ENCODE peak calls at places on chromosomes 5 and 9, in four cellular contexts. H is activated CD4-positive, alpha-beta T cell treated with anti-CD3 and anti-CD28 coated beads, Interleukin-2, amount 10 ng/mL, durations not matched to agents 7 days and 5 days; A is H7; M is NCI-H1105 treated with DMSO at 0.1 percent for 48 hours. S is an unnamed sample.
A peak's percentile ranks its signal among the peaks of the same experiment; 100 is the strongest.

GRCh38 chr9:38011991-38012390 is 57.0 kb downstream of the SHB start:
- DNase-seq in H (no peak), A (no peak), M (no peak), S (no peak)

GRCh38 chr9:128078504-128079434 is 10.7 kb downstream of the SLC25A25 start:
- DNase-seq in H (no peak), A (peak; percentile 44), M (no peak), S (no peak)

GRCh38 chr5:169875091-169875727 is 105.1 kb downstream of the INSYN2B start:
- DNase-seq in H (no peak), A (no peak), M (no peak), S (no peak)

GRCh38 chr5:149257875-149258705 is 13.6 kb upstream of the AFAP1L1 start:
- DNase-seq in H (no peak), A (no peak), M (no peak), S (no peak)

GRCh38 chr5:156394642-156395393 is 67.9 kb downstream of the SGCD start:
- DNase-seq in H (no peak), A (no peak), M (no peak), S (no peak)

GRCh38 chr5:87151547-87151946 is 116.1 kb upstream of the RASA1 start:
- DNase-seq in H (no peak), A (no peak), M (no peak), S (no peak)

GRCh38 chr5:32542216-32543059 is 42.9 kb upstream of the SUB1 start:
- DNase-seq in H (peak; percentile 56), A (no peak), M (no peak), S (no peak)

GRCh38 chr9:101440714-101441230 is 5.2 kb upstream of the ALDOB start:
- DNase-seq in H (no peak), A (no peak), M (no peak), S (no peak)

GRCh38 chr9:727767-728166 is 113.7 kb upstream of the DMRT1 start:
- DNase-seq in H (no peak), A (no peak), M (no peak), S (no peak)

GRCh38 chr9:90805006-90805993 is 3.7 kb downstream of the SYK start:
- DNase-seq in H (no peak), A (no peak), M (peak; percentile 84), S (no peak)

GRCh38 chr5:103041071-103041676 is 78.8 kb downstream of the GIN1 start:
- DNase-seq in H (no peak), A (no peak), M (peak; percentile 56), S (no peak)

GRCh38 chr9:114141553-114142548 is 13.5 kb upstream of the COL27A1 start:
- DNase-seq in H (no peak), A (no peak), M (no peak), S (no peak)

GRCh38 chr5:91950328-91950727 is 567.2 kb upstream of the ARRDC3 start:
- DNase-seq in H (no peak), A (no peak), M (no peak), S (no peak)

GRCh38 chr5:32193591-32193990 is 19.5 kb upstream of the GOLPH3 start:
- DNase-seq in H (no peak), A (no peak), M (peak; percentile 99), S (no peak)

GRCh38 chr5:65468633-65469032 is 13.1 kb downstream of the ADAMTS6 start:
- DNase-seq in H (no peak), A (no peak), M (no peak), S (no peak)

GRCh38 chr5:135034963-135035677 is 1.1 kb upstream of the PITX1 start:
- DNase-seq in H (no peak), A (peak; percentile 67), M (no peak), S (no peak)

GRCh38 chr5:106875591-106876297 is 795.0 kb downstream of the EFNA5 start:
- DNase-seq in H (peak; percentile 23), A (no peak), M (no peak), S (peak; percentile 68)

GRCh38 chr9:133133680-133134418 is 12.8 kb upstream of the RALGDS start:
- DNase-seq in H (peak; percentile 96), A (peak; percentile 83), M (peak; percentile 86), S (peak; percentile 37)

GRCh38 chr9:121651295-121652036 is at the start of gene DAB2IP:
- DNase-seq in H (no peak), A (peak; percentile 95), M (peak; percentile 45), S (peak; percentile 77)

GRCh38 chr5:2192496-2192895 is 309.8 kb upstream of the IRX4 start:
- DNase-seq in H (no peak), A (no peak), M (no peak), S (no peak)

GRCh38 chr5:164119806-164120440 is 614.5 kb downstream of the MAT2B start:
- DNase-seq in H (no peak), A (peak; percentile 2), M (no peak), S (peak; percentile 33)

GRCh38 chr5:115979203-115979602 is 16.9 kb downstream of the LVRN start:
- DNase-seq in H (no peak), A (no peak), M (no peak), S (no peak)

GRCh38 chr5:125659316-125660071 is 763.7 kb upstream of the GRAMD2B start:
- DNase-seq in H (no peak), A (peak; percentile 1), M (no peak), S (no peak)

GRCh38 chr5:98963019-98963418 is 34.2 kb upstream of the CHD1 start:
- DNase-seq in H (no peak), A (peak; percentile 13), M (no peak), S (no peak)

GRCh38 chr5:38916802-38917201 is 71.0 kb downstream of the OSMR start:
- DNase-seq in H (no peak), A (no peak), M (no peak), S (no peak)

GRCh38 chr9:108761530-108762347 is 94.0 kb downstream of the ACTL7B start:
- DNase-seq in H (peak; percentile 49), A (peak; percentile 79), M (peak; percentile 63), S (peak; percentile 65)

GRCh38 chr9:96367943-96368342 is 15.6 kb downstream of the SLC35D2 start:
- DNase-seq in H (no peak), A (no peak), M (no peak), S (no peak)

GRCh38 chr9:126783958-126784357 is 20.9 kb upstream of the ZBTB43 start:
- DNase-seq in H (no peak), A (no peak), M (no peak), S (no peak)

GRCh38 chr9:121599186-121599871 is 52.1 kb upstream of the DAB2IP start:
- DNase-seq in H (no peak), A (peak; percentile 99), M (peak; percentile 24), S (peak; percentile 94)

GRCh38 chr9:114202849-114203248 is 47.5 kb downstream of the COL27A1 start:
- DNase-seq in H (no peak), A (no peak), M (no peak), S (no peak)

S was measured in WTC11.